ENCODE peak calls at places on chromosome 15, in six cellular contexts. P is left lung, H is ovary, G is right lobe of liver, E is A549, T is stomach. B is an unnamed sample. For H3K4me1, the result is how much of the 10 kb centered on the place peaks cover.

GRCh38 chr15:65869954-65870871 is 922 bp downstream of the RAB11A start:
- DNase-seq in P (peak), E (no peak), H (peak), G (peak), T (peak), B (no peak)

GRCh38 chr15:25175789-25176615 is 221.2 kb downstream of the SNRPN start:
- DNase-seq in E (no peak), T (peak), G (peak), P (no peak), H (peak), B (no peak)

GRCh38 chr15:39362832-39363561 is 217.9 kb upstream of the THBS1 start:
- DNase-seq in G (no peak), P (no peak), E (no peak), T (no peak), H (no peak), B (no peak)

GRCh38 chr15:55589297-55589696 is 1.2 kb upstream of the PYGO1 start:
- DNase-seq in H (no peak), P (no peak), G (no peak), E (no peak), T (no peak), B (no peak)

GRCh38 chr15:41535529-41535928 is 8.5 kb downstream of the RPAP1 start:
- DNase-seq in E (no peak), G (no peak), P (no peak), H (no peak), T (no peak), B (no peak)

GRCh38 chr15:25810154-25810553 is 53.0 kb downstream of the ATP10A start:
- DNase-seq in H (no peak), E (no peak), G (no peak), P (no peak), T (no peak), B (no peak)

GRCh38 chr15:48868549-48868948 is 9.4 kb upstream of the EID1 start:
- DNase-seq in G (no peak), H (no peak), P (no peak), E (no peak), T (no peak), B (no peak)

GRCh38 chr15:43042885-43043284 is 63.0 kb downstream of the UBR1 start:
- DNase-seq in P (no peak), E (no peak), T (no peak), G (no peak), H (no peak), B (no peak)

GRCh38 chr15:79091204-79091867 is 756 bp upstream of the RASGRF1 start:
- DNase-seq in G (no peak), H (no peak), E (peak), T (no peak), P (no peak), B (no peak)

GRCh38 chr15:71195242-71195641 is 80.0 kb downstream of the THSD4 start:
- DNase-seq in P (no peak), G (no peak), E (peak), T (no peak), H (no peak), B (no peak)

GRCh38 chr15:62348119-62348518 is 183.0 kb upstream of the C2CD4B start:
- DNase-seq in T (no peak), E (no peak), H (no peak), G (no peak), P (no peak), B (no peak)

GRCh38 chr15:42359249-42359648 is at the start of gene CAPN3:
- DNase-seq in T (no peak), P (no peak), E (no peak), H (no peak), G (no peak), B (no peak)

GRCh38 chr15:69979269-69979668 is 118.4 kb downstream of the TLE3 start:
- DNase-seq in H (no peak), E (peak), T (no peak), G (no peak), P (no peak), B (no peak)

GRCh38 chr15:90362936-90363212 is 10.8 kb downstream of the ZNF774 start:
- DNase-seq in T (no peak), G (no peak), E (no peak), P (no peak), H (peak), B (no peak)

GRCh38 chr15:33860749-33861148 is 107.5 kb upstream of the CHRM5 start:
- DNase-seq in P (no peak), G (no peak), E (peak), T (no peak), H (no peak), B (peak)

GRCh38 chr15:45180648-45181436 is 6.9 kb downstream of the SHF start:
- DNase-seq in T (no peak), E (no peak), P (no peak), H (no peak), G (no peak), B (no peak)

GRCh38 chr15:100175406-100176114 is 166.2 kb downstream of the ADAMTS17 start:
- DNase-seq in P (no peak), G (no peak), E (no peak), H (no peak), T (no peak), B (no peak)

GRCh38 chr15:82663186-82663600 is 16.0 kb upstream of the CPEB1 start:
- DNase-seq in G (no peak), T (peak), H (peak), E (peak), P (no peak), B (no peak)

GRCh38 chr15:90309050-90309449 is 43.0 kb upstream of the ZNF774 start:
- DNase-seq in P (no peak), G (no peak), E (no peak), H (no peak), T (no peak), B (peak)

GRCh38 chr15:65071381-65071811 is 3.6 kb upstream of the RASL12 start:
- DNase-seq in H (peak), E (no peak), T (no peak), P (no peak), G (no peak), B (no peak)

GRCh38 chr15:53837263-53837662 is 77.8 kb upstream of the WDR72 start:
- DNase-seq in H (no peak), T (peak), G (peak), E (no peak), P (peak), B (no peak)

GRCh38 chr15:86595741-86596140 is 516.1 kb downstream of the AGBL1 start:
- DNase-seq in P (no peak), G (no peak), T (no peak), E (no peak), H (no peak), B (no peak)

GRCh38 chr15:50563756-50564155 is 17.3 kb upstream of the USP50 start:
- DNase-seq in P (no peak), G (no peak), H (no peak), T (no peak), E (no peak), B (no peak)

GRCh38 chr15:28921336-28921735 is 35.6 kb downstream of the APBA2 start:
- DNase-seq in H (no peak), E (no peak), G (no peak), T (no peak), P (no peak), B (no peak)

GRCh38 chr15:90306560-90306959 is 41.1 kb downstream of the NGRN start:
- DNase-seq in H (no peak), G (no peak), T (no peak), E (no peak), P (no peak), B (no peak)

GRCh38 chr15:64635486-64635815 is 139.9 kb downstream of the RBPMS2 start:
- DNase-seq in T (peak), P (no peak), H (peak), G (no peak), E (no peak), B (no peak)

GRCh38 chr15:90219421-90220141 is 14.2 kb downstream of the CIB1 start:
- DNase-seq in E (peak), P (no peak), H (no peak), G (no peak), T (no peak), B (no peak)

GRCh38 chr15:63494406-63494805 is 10.0 kb upstream of the USP3 start:
- DNase-seq in T (no peak), H (no peak), G (no peak), P (no peak), E (no peak), B (peak)
- H3K4me1 ChIP-seq in T (under half), H (under half), G (under half), P (under half), E (half or more), B (under half)

GRCh38 chr15:67902579-67902979 is 62.7 kb upstream of the RNU6-1 start:
- DNase-seq in T (no peak), G (no peak), P (no peak), H (no peak), E (no peak), B (no peak)
- H3K4me1 ChIP-seq in T (under half), G (under half), P (under half), H (under half), E (under half), B (under half)

GRCh38 chr15:74218172-74218885 is 15.7 kb upstream of the STRA6 start:
- DNase-seq in H (no peak), G (no peak), E (no peak), T (no peak), P (no peak), B (no peak)
- H3K4me1 ChIP-seq in H (under half), G (under half), E (under half), T (under half), P (under half), B (under half)

DNA sequence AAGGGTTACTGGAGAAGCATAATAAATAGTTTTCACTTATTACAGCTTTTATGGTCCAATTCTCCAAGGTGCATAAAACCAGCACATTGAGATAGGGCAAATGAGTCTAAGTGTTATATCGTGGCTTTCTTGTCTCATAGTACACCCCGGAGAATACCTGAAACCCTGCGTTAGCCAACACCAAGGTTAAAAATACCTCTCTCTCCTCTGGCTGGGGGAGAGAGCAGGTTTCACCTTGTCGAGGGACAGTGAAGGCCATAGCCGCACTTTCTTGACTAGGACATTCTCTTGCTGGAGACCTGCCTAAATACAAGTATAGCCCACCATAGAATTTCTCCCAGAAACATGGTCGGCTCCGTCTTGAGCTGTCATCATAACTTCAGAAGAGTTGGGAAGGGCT is 51.4 kb upstream of the ATOSA start:
- DNase-seq in T (no peak), E (no peak), H (no peak), G (no peak), P (no peak), B (no peak)
- H3K4me1 ChIP-seq in T (under half), E (under half), H (under half), G (under half), P (under half), B (under half)

GRCh38 chr15:76197703-76198455 is 113.4 kb downstream of the ETFA start:
- DNase-seq in E (no peak), P (no peak), G (no peak), H (no peak), T (peak), B (no peak)

GRCh38 chr15:76195506-76196285 is 115.6 kb downstream of the ETFA start:
- DNase-seq in H (no peak), T (no peak), P (no peak), G (peak), E (no peak), B (no peak)

GRCh38 chr15:76196949-76197315 is 114.3 kb downstream of the ETFA start:
- DNase-seq in P (no peak), T (no peak), G (peak), H (no peak), E (no peak), B (no peak)

GRCh38 chr15:76198456-76199105 is 112.7 kb downstream of the ETFA start:
- DNase-seq in T (no peak), P (no peak), H (no peak), G (no peak), E (no peak), B (no peak)

DNA sequence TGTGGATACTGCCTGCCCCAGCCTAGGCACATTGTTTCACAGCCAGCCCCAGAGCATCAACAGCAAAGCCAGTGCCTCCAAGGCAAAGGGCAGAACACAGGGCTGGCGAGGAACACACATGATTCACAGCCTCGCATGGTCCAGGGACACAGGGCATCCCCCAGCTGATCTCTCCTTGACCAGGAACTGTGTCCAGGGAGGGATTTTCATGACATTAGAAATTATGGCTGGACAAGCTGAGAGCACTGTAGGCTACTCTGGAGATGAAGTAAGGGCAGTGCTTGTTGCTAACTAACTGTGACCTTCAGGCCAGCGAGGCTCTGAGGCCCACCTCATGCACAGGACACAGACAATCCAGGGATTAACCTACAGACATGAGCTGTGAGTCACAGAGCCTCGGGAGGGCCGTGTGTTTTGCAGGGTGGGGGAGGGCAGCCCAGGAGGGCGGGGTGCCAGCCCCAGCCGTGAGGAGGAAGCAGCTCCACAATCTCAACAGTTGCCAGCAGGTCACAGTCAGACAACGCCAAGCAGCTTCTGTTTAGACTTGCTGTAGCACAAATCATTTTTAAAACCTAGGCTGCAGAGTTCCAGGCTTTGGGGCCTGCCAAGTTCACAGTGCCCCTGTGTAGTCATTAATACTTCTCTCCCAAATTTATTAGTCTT is 114.9 kb downstream of the ETFA start:
- DNase-seq in H (peak), E (peak), G (peak), T (peak), P (peak), B (no peak)
- H3K4me1 ChIP-seq in H (under half), E (under half), G (under half), T (under half), P (under half), B (under half)

GRCh38 chr15:68634531-68634930 is 55.7 kb downstream of the CORO2B start:
- DNase-seq in T (no peak), H (no peak), P (no peak), E (no peak), G (no peak), B (no peak)

GRCh38 chr15:68636256-68636655 is 57.5 kb downstream of the CORO2B start:
- DNase-seq in G (no peak), T (no peak), H (no peak), P (no peak), E (no peak), B (no peak)

GRCh38 chr15:68634122-68634482 is 55.3 kb downstream of the CORO2B start:
- DNase-seq in G (no peak), H (no peak), P (no peak), E (no peak), T (no peak), B (no peak)

GRCh38 chr15:68633181-68634121 is 54.7 kb downstream of the CORO2B start:
- DNase-seq in T (no peak), G (no peak), E (no peak), H (no peak), P (no peak), B (no peak)

DNA sequence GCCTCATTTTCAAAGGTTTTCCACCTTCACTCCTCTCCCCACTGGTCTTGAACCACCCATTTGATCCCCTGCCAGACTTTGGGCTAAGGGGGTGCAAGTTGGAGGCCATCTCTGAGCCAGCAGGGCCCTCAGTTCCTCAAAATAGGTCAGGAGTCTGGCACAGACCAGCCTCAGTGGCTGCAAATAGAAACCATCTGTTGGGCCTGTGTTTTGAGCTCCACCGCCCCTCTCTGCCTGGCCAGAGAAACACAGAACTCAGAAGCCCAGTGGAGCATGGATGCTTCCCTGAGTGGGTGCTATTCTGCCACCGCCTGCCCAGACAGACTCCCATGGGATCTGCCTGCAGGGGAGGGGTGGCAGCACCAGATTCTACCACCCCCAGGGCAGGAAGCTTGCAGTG is 56.3 kb downstream of the CORO2B start:
- DNase-seq in T (no peak), H (peak), E (no peak), G (no peak), P (no peak), B (no peak)
- H3K4me1 ChIP-seq in T (under half), H (half or more), E (under half), G (under half), P (under half), B (half or more)

GRCh38 chr15:57436166-57436565 is 59.9 kb downstream of the CGNL1 start:
- DNase-seq in H (no peak), T (no peak), P (no peak), G (no peak), E (no peak), B (no peak)
- H3K4me1 ChIP-seq in H (under half), T (under half), P (under half), G (under half), E (under half), B (under half)

DNA sequence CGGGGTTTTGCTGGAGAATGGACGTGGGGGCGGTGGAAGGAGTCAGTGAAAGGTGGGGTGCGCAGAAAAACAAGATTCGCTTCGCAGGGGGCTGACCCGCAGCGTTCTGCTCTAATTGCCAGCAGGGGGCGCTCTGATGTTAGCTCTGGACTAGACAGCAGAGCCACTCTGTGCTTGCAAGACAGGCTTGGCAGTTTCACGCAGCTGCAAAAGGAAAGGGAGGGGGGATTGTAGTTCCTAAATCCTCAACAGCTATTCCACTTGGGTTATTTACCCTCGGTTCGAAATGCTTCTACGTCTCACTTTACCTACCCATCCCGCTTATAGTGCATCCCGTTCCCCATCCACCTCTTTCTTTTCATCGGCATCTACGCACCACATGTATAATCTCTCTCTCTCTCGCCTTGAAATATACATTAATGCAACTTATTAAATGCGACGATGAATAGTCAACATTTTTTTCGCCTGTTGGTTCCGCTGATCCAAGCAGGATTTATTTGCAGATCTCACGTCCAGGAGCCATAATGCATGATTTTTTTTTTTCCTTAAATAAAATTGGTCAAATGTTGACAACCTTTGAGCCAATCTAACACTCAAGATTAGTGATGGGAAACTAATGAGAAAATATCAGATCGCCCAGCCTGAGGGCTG is 216.5 kb downstream of the MEIS2 start:
- DNase-seq in T (peak), H (peak), E (peak), P (peak), G (peak), B (no peak)
- H3K4me1 ChIP-seq in T (under half), H (under half), E (under half), P (under half), G (under half), B (half or more)